ENCODE peak calls at places on chromosome 7, in nine cellular contexts. One of them, this sample, is unnamed.

GRCh38 chr7:103065666-103066065 is 8.9 kb downstream of the FBXL13 start:
- DNase-seq in HepG2: peak
- DNase-seq in sigmoid colon: no peak
- DNase-seq in body of pancreas: peak
- DNase-seq in breast epithelium: no peak
- DNase-seq in prostate gland: no peak
- DNase-seq in spleen: peak
- DNase-seq in H1: peak
- DNase-seq in transverse colon: peak
- DNase-seq in this sample: no peak

GRCh38 chr7:30521532-30521931 is 16.9 kb upstream of the GGCT start:
- DNase-seq in breast epithelium: no peak
- DNase-seq in body of pancreas: peak
- DNase-seq in H1: no peak
- DNase-seq in sigmoid colon: peak
- DNase-seq in prostate gland: no peak
- DNase-seq in HepG2: no peak
- DNase-seq in transverse colon: no peak
- DNase-seq in spleen: no peak
- DNase-seq in this sample: peak

GRCh38 chr7:44117801-44118429 is 5.4 kb downstream of the POLD2 start:
- DNase-seq in body of pancreas: no peak
- DNase-seq in H1: no peak
- DNase-seq in HepG2: no peak
- DNase-seq in transverse colon: no peak
- DNase-seq in spleen: peak
- DNase-seq in sigmoid colon: no peak
- DNase-seq in breast epithelium: no peak
- DNase-seq in prostate gland: no peak
- DNase-seq in this sample: no peak

GRCh38 chr7:117124585-117125220 is 171.4 kb downstream of the ST7 start:
- DNase-seq in breast epithelium: peak
- DNase-seq in H1: no peak
- DNase-seq in transverse colon: peak
- DNase-seq in prostate gland: no peak
- DNase-seq in spleen: no peak
- DNase-seq in HepG2: peak
- DNase-seq in sigmoid colon: peak
- DNase-seq in body of pancreas: peak
- DNase-seq in this sample: peak

GRCh38 chr7:16354573-16354972 is 66.8 kb downstream of the CRPPA start:
- DNase-seq in H1: no peak
- DNase-seq in spleen: no peak
- DNase-seq in breast epithelium: no peak
- DNase-seq in HepG2: no peak
- DNase-seq in prostate gland: no peak
- DNase-seq in sigmoid colon: no peak
- DNase-seq in transverse colon: no peak
- DNase-seq in body of pancreas: no peak
- DNase-seq in this sample: no peak

GRCh38 chr7:101667399-101667798 is 38.3 kb upstream of the MYL10 start:
- DNase-seq in transverse colon: no peak
- DNase-seq in H1: no peak
- DNase-seq in HepG2: no peak
- DNase-seq in spleen: no peak
- DNase-seq in body of pancreas: no peak
- DNase-seq in sigmoid colon: no peak
- DNase-seq in prostate gland: no peak
- DNase-seq in breast epithelium: no peak
- DNase-seq in this sample: no peak

GRCh38 chr7:102208826-102209225 is 77.8 kb upstream of the SH2B2 start:
- DNase-seq in HepG2: no peak
- DNase-seq in transverse colon: peak
- DNase-seq in body of pancreas: peak
- DNase-seq in sigmoid colon: no peak
- DNase-seq in prostate gland: no peak
- DNase-seq in H1: no peak
- DNase-seq in breast epithelium: no peak
- DNase-seq in spleen: no peak
- DNase-seq in this sample: no peak

GRCh38 chr7:82805527-82805960 is 357.1 kb downstream of the PCLO start:
- DNase-seq in sigmoid colon: no peak
- DNase-seq in HepG2: peak
- DNase-seq in spleen: no peak
- DNase-seq in body of pancreas: no peak
- DNase-seq in breast epithelium: no peak
- DNase-seq in transverse colon: no peak
- DNase-seq in prostate gland: no peak
- DNase-seq in H1: no peak
- DNase-seq in this sample: no peak

GRCh38 chr7:129434172-129434845 is at the start of gene STRIP2:
- DNase-seq in sigmoid colon: peak
- DNase-seq in breast epithelium: peak
- DNase-seq in body of pancreas: peak
- DNase-seq in HepG2: peak
- DNase-seq in transverse colon: peak
- DNase-seq in prostate gland: peak
- DNase-seq in spleen: peak
- DNase-seq in H1: peak
- DNase-seq in this sample: peak

GRCh38 chr7:148535227-148535626 is 55.3 kb upstream of the C7orf33 start:
- DNase-seq in HepG2: no peak
- DNase-seq in sigmoid colon: peak
- DNase-seq in breast epithelium: no peak
- DNase-seq in prostate gland: no peak
- DNase-seq in transverse colon: peak
- DNase-seq in H1: no peak
- DNase-seq in body of pancreas: no peak
- DNase-seq in spleen: peak
- DNase-seq in this sample: peak

GRCh38 chr7:54831046-54831643 is 72.1 kb upstream of the SEC61G start:
- DNase-seq in transverse colon: no peak
- DNase-seq in body of pancreas: no peak
- DNase-seq in HepG2: no peak
- DNase-seq in spleen: no peak
- DNase-seq in prostate gland: no peak
- DNase-seq in sigmoid colon: no peak
- DNase-seq in breast epithelium: no peak
- DNase-seq in H1: no peak
- DNase-seq in this sample: no peak

GRCh38 chr7:116522247-116522646 is 2.6 kb upstream of the CAV1 start:
- DNase-seq in body of pancreas: no peak
- DNase-seq in transverse colon: no peak
- DNase-seq in breast epithelium: no peak
- DNase-seq in H1: no peak
- DNase-seq in spleen: no peak
- DNase-seq in HepG2: peak
- DNase-seq in sigmoid colon: no peak
- DNase-seq in prostate gland: no peak
- DNase-seq in this sample: no peak

GRCh38 chr7:50584386-50584785 is 19.2 kb upstream of the DDC start:
- DNase-seq in HepG2: no peak
- DNase-seq in breast epithelium: no peak
- DNase-seq in spleen: no peak
- DNase-seq in prostate gland: no peak
- DNase-seq in sigmoid colon: no peak
- DNase-seq in transverse colon: no peak
- DNase-seq in body of pancreas: no peak
- DNase-seq in H1: no peak
- DNase-seq in this sample: no peak

GRCh38 chr7:23012186-23012585 is 1.7 kb downstream of the HYCC1 start:
- DNase-seq in sigmoid colon: no peak
- DNase-seq in body of pancreas: no peak
- DNase-seq in prostate gland: no peak
- DNase-seq in transverse colon: no peak
- DNase-seq in spleen: no peak
- DNase-seq in breast epithelium: no peak
- DNase-seq in H1: no peak
- DNase-seq in HepG2: no peak
- DNase-seq in this sample: no peak

GRCh38 chr7:23012797-23013714 is 874 bp downstream of the HYCC1 start:
- DNase-seq in breast epithelium: no peak
- DNase-seq in H1: peak
- DNase-seq in spleen: peak
- DNase-seq in sigmoid colon: peak
- DNase-seq in HepG2: peak
- DNase-seq in body of pancreas: peak
- DNase-seq in prostate gland: peak
- DNase-seq in transverse colon: peak
- DNase-seq in this sample: no peak

GRCh38 chr7:23011222-23011924 is 2.6 kb downstream of the HYCC1 start:
- DNase-seq in transverse colon: no peak
- DNase-seq in HepG2: no peak
- DNase-seq in H1: no peak
- DNase-seq in breast epithelium: no peak
- DNase-seq in body of pancreas: no peak
- DNase-seq in spleen: no peak
- DNase-seq in sigmoid colon: no peak
- DNase-seq in prostate gland: no peak
- DNase-seq in this sample: no peak

GRCh38 chr7:23014681-23015080 is 751 bp upstream of the HYCC1 start:
- DNase-seq in HepG2: no peak
- DNase-seq in prostate gland: no peak
- DNase-seq in body of pancreas: no peak
- DNase-seq in breast epithelium: no peak
- DNase-seq in H1: no peak
- DNase-seq in sigmoid colon: no peak
- DNase-seq in spleen: no peak
- DNase-seq in transverse colon: no peak
- DNase-seq in this sample: no peak

DNA sequence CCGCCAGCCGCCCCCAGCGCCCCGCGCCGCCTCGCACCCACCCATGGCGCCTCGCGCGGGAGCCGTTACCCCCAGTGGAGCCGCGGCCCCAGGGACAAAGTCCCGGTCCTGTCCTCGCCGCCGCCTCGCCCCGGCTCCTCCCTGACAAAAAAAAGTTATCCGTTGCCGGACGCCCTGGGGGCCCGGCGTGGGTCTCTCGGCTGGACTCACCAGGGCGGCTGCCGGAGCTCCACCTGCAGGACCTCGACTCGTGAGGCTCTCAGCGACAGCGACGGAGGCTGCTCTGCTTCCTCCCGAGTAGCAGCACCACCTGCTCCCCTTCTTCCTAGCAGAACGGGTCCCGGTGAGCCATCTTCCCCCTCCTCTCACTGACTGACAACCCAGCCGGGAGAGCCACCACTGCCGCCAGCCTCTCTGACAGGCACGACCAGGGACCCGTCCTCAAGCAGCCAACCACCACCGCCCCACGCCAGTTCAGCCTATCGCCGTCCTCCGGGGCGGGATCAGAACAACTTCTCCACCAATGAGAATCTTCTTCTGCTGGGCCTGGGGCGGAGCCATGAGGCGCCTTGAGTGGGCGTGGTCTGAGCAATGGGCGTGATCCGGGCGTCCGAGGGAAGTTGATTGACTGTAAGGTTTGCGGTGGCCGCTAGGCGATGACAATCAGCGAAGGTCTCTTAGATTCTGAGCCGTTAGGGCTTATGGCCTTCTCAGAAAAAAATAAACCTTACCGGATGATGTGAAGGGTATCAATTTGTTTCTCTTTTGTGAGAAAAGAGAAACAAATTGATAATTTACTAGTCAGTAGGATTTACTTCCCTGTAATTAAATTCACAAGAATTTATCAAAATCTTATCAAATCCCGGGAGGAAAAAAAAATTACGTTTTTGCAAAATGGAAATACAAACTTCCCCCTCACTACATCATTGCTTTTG is at the start of gene HYCC1:
- DNase-seq in H1: peak
- DNase-seq in spleen: peak
- DNase-seq in sigmoid colon: peak
- DNase-seq in HepG2: peak
- DNase-seq in transverse colon: peak
- DNase-seq in body of pancreas: peak
- DNase-seq in breast epithelium: peak
- DNase-seq in prostate gland: peak
- DNase-seq in this sample: peak
- TF ChIP-seq POLR2A in H1: peak
- TF ChIP-seq POLR2A in spleen: peak
- TF ChIP-seq POLR2A in sigmoid colon: peak
- TF ChIP-seq POLR2A in HepG2: peak
- TF ChIP-seq POLR2A in transverse colon: peak
- TF ChIP-seq POLR2A in body of pancreas: peak
- TF ChIP-seq POLR2A in breast epithelium: peak
- TF ChIP-seq POLR2A in prostate gland: peak
- TF ChIP-seq POLR2A in this sample: no peak

DNA sequence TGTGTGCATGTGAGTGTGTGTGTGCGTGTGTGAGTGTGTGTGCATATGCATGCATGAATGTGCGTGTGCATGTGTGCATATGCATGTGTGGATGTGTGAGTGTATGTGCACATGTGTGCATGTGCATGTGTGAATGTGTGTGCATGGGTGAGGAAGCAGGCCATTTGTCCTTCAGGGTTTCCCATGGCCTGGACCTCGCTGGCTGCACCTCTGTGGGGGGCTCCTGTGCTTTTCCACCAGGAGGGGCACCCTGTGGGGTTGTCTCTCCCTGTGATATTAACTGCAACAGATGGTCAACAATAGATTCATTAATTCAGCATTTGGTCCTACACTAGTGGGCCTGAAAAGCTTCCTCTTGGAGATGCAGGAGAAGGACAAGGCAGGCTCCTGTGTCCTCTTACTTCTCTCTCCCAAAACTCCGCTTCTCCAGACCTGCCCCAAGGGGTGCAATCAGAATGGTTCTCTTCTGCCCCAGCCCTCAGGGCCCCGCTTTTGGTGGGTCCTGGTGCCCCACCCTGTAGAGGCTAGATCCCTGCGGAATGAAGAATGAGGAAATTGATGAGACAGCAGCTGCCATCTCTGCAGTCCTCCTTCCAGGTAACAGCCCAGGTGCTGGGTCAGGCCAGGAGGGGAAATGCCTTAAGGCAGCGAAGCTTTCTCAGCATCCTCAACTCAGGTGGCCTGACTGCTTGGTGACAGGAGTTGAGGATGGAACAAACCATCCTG is 41.5 kb upstream of the NUB1 start:
- DNase-seq in breast epithelium: no peak
- DNase-seq in transverse colon: no peak
- DNase-seq in prostate gland: no peak
- DNase-seq in H1: no peak
- DNase-seq in HepG2: no peak
- DNase-seq in sigmoid colon: no peak
- DNase-seq in body of pancreas: no peak
- DNase-seq in spleen: no peak
- DNase-seq in this sample: no peak
- TF ChIP-seq POLR2A in breast epithelium: no peak
- TF ChIP-seq POLR2A in transverse colon: no peak
- TF ChIP-seq POLR2A in prostate gland: no peak
- TF ChIP-seq POLR2A in H1: no peak
- TF ChIP-seq POLR2A in HepG2: no peak
- TF ChIP-seq POLR2A in sigmoid colon: no peak
- TF ChIP-seq POLR2A in body of pancreas: no peak
- TF ChIP-seq POLR2A in spleen: no peak
- TF ChIP-seq POLR2A in this sample: no peak

GRCh38 chr7:6023974-6024435 is 7.2 kb upstream of the ANKRD61 start:
- DNase-seq in prostate gland: no peak
- DNase-seq in HepG2: no peak
- DNase-seq in body of pancreas: no peak
- DNase-seq in sigmoid colon: no peak
- DNase-seq in H1: no peak
- DNase-seq in transverse colon: no peak
- DNase-seq in spleen: no peak
- DNase-seq in breast epithelium: no peak
- DNase-seq in this sample: no peak
- TF ChIP-seq POLR2A in prostate gland: no peak
- TF ChIP-seq POLR2A in HepG2: no peak
- TF ChIP-seq POLR2A in body of pancreas: no peak
- TF ChIP-seq POLR2A in sigmoid colon: no peak
- TF ChIP-seq POLR2A in H1: no peak
- TF ChIP-seq POLR2A in transverse colon: no peak
- TF ChIP-seq POLR2A in spleen: no peak
- TF ChIP-seq POLR2A in breast epithelium: no peak
- TF ChIP-seq POLR2A in this sample: no peak

GRCh38 chr7:33910756-33911155 is 5.4 kb downstream of the BMPER start:
- DNase-seq in sigmoid colon: no peak
- DNase-seq in prostate gland: no peak
- DNase-seq in H1: no peak
- DNase-seq in body of pancreas: no peak
- DNase-seq in breast epithelium: no peak
- DNase-seq in transverse colon: no peak
- DNase-seq in spleen: no peak
- DNase-seq in HepG2: no peak
- DNase-seq in this sample: no peak
- TF ChIP-seq POLR2A in sigmoid colon: no peak
- TF ChIP-seq POLR2A in prostate gland: no peak
- TF ChIP-seq POLR2A in H1: no peak
- TF ChIP-seq POLR2A in body of pancreas: no peak
- TF ChIP-seq POLR2A in breast epithelium: no peak
- TF ChIP-seq POLR2A in transverse colon: no peak
- TF ChIP-seq POLR2A in spleen: no peak
- TF ChIP-seq POLR2A in HepG2: no peak
- TF ChIP-seq POLR2A in this sample: no peak